ENCODE peak calls at places on chromosomes 5 and 9, in five cellular contexts. N is A549, I is HepG2, Z is NB4, D is GM12878. P is an unnamed sample.

GRCh38 chr5:145743396-145744061 is 91.6 kb downstream of the PRELID2 start:
- DNase-seq in N (no peak), I (no peak), Z (no peak), D (no peak), P (no peak)

GRCh38 chr5:181224390-181225234 is 1.5 kb downstream of the TRIM41 start:
- DNase-seq in N (no peak), I (no peak), Z (no peak), D (no peak), P (no peak)

GRCh38 chr9:109499061-109499630 is 1.0 kb upstream of the PTPN3 start:
- DNase-seq in N (no peak), I (no peak), Z (no peak), D (no peak), P (no peak)

GRCh38 chr5:176413709-176414191 is 2.6 kb downstream of the CLTB start:
- DNase-seq in N (no peak), I (no peak), Z (no peak), D (no peak), P (no peak)

GRCh38 chr9:111016046-111017026 is 21.9 kb downstream of the LPAR1 start:
- DNase-seq in N (no peak), I (no peak), Z (peak), D (no peak), P (peak)

GRCh38 chr9:38687992-38688391 is 31.9 kb downstream of the FAM240B start:
- DNase-seq in N (no peak), I (no peak), Z (no peak), D (no peak), P (no peak)

GRCh38 chr5:96324708-96325107 is 108.3 kb downstream of the PCSK1 start:
- DNase-seq in N (peak), I (peak), Z (no peak), D (no peak), P (peak)

GRCh38 chr5:169429044-169429443 is 128.1 kb upstream of the SLIT3 start:
- DNase-seq in N (no peak), I (no peak), Z (no peak), D (no peak), P (peak)

GRCh38 chr5:149141957-149142851 is 911 bp downstream of the ABLIM3 start:
- DNase-seq in N (no peak), I (no peak), Z (peak), D (no peak), P (peak)

GRCh38 chr5:72378636-72379289 is 58.6 kb downstream of the PTCD2 start:
- DNase-seq in N (peak), I (no peak), Z (no peak), D (no peak), P (peak)

GRCh38 chr9:33676746-33677505 is 118.4 kb upstream of the PRSS3 start:
- DNase-seq in N (peak), I (no peak), Z (peak), D (no peak), P (peak)

GRCh38 chr5:758698-759053 is 25.9 kb downstream of the ZDHHC11B start:
- DNase-seq in N (no peak), I (no peak), Z (no peak), D (no peak), P (no peak)

GRCh38 chr5:38249812-38250211 is 8.5 kb upstream of the EGFLAM start:
- DNase-seq in N (no peak), I (no peak), Z (no peak), D (no peak), P (no peak)

GRCh38 chr9:129454468-129455067 is 166.3 kb downstream of the C9orf50 start:
- DNase-seq in N (no peak), I (no peak), Z (no peak), D (no peak), P (no peak)

GRCh38 chr9:100038472-100038871 is 60.3 kb downstream of the ERP44 start:
- DNase-seq in N (no peak), I (no peak), Z (no peak), D (no peak), P (no peak)

GRCh38 chr9:114376586-114376985 is 11.2 kb downstream of the AKNA start:
- DNase-seq in N (no peak), I (no peak), Z (no peak), D (no peak), P (no peak)

GRCh38 chr9:114378883-114379282 is 8.9 kb downstream of the AKNA start:
- DNase-seq in N (no peak), I (no peak), Z (no peak), D (no peak), P (no peak)

GRCh38 chr9:114375386-114375785 is 12.4 kb downstream of the AKNA start:
- DNase-seq in N (no peak), I (no peak), Z (no peak), D (no peak), P (no peak)

GRCh38 chr9:114377046-114377445 is 10.7 kb downstream of the AKNA start:
- DNase-seq in N (no peak), I (no peak), Z (no peak), D (no peak), P (no peak)

DNA sequence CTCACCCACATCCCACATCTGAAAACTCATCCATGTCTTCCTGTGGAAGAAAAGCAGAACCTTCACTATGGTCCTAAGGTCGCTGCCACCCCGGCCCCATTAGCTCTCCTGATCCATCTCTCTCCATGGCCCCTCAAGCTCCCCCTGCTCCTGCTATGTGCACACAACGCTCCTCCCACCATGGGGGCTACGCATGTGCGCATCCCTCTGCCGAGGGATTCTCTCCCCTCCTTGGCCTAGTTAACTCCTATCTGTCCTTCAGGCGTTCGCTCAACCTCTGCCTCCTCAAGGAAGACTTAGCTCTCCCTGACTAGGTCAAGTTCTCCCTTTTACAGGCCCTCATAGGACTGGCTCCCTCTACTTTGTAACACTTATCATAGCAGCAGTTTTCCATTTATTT is 9.8 kb downstream of the AKNA start:
- DNase-seq in N (no peak), I (no peak), Z (no peak), D (no peak), P (no peak)
- TF ChIP-seq MYC in N (no peak), I (no peak), Z (no peak), D (no peak), P (no peak)

DNA sequence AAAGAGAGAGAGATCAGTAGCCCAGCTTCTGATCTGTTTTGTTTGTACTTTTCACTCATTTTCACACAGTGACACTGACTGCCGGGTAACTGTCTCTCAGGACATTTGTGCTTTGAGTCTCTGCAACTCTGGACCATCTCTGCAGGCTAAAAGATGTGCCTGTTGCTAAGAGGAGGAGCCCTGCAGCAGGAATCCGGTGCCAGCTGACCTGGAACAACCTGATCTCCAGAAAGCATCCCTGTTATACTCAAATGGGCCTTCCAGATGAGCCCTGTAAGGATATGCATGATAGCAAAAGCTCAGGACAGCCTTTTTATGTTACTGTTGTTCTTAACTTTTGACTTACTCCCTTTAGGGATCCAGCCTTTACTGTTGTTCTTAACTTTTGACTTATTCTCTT is 170.7 kb upstream of the RASEF start:
- DNase-seq in N (no peak), I (no peak), Z (no peak), D (no peak), P (no peak)
- TF ChIP-seq MYC in N (no peak), I (no peak), Z (no peak), D (no peak), P (no peak)

DNA sequence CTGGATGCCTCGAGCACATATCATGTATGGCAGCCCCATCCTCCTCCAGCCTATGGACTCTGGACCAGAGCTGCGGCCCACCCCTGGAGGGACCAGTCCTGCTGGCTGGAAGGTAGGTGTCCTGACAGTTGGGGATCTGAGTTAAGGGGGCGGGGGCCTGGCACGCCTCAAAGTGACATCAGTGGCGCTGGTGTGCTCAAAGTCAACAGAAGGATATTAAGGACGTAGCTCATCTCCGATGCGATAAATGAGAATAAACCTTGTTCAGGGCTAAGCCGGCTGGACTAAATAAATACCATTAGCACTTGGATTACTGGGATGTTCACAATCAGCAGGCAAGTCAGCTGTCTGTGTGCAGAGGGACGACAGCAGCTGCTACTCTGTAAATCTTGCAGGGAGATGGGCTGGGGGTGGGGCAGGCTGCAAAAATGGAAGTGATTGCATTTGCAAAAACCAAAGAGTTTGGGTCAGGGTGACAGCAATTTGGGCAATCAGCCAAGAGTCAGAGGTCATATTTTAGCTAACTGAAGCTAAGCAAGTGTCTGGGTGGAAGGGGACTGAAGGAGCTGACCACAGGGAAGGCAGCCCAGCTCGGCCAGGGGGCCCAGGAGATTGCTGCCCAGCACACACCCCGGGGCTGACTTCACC is 80.0 kb upstream of the LRRTM2 start:
- DNase-seq in N (no peak), I (peak), Z (peak), D (no peak), P (no peak)
- TF ChIP-seq MYC in N (no peak), I (no peak), Z (no peak), D (no peak), P (no peak)

DNA sequence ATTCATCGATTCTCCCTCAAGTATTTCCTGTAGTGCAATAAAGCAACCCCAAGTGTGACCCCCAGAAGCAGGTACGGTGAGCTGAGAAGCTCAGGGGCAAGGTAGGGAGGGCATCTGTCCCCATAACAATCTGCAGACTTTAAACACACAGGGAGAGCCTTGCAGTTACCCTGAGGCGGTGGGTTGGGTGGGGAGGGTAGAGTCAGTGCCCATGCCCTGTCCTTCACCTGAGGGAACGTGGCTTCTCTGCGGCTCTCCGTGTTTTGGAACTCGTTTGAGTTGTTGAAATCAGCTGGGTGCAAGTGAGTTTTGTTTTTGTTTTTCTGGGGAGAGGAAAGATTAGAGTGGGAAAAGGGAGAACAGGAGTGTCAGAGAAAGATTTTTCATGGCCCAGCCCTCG is 266.7 kb upstream of the VLDLR start:
- DNase-seq in N (no peak), I (no peak), Z (no peak), D (no peak), P (no peak)
- TF ChIP-seq MYC in N (no peak), I (no peak), Z (no peak), D (no peak), P (no peak)

GRCh38 chr9:121797056-121797455 is 145.6 kb downstream of the DAB2IP start:
- DNase-seq in N (no peak), I (no peak), Z (no peak), D (no peak), P (no peak)
- TF ChIP-seq MYC in N (no peak), I (no peak), Z (no peak), D (no peak), P (no peak)

GRCh38 chr9:36451949-36452348 is 51.9 kb upstream of the RNF38 start:
- DNase-seq in N (no peak), I (no peak), Z (no peak), D (no peak), P (no peak)
- TF ChIP-seq MYC in N (no peak), I (no peak), Z (no peak), D (no peak), P (no peak)

P was measured in endothelial cell of umbilical vein.